ENCODE peak calls at places on chromosomes 7 and 10, in ten cellular contexts. Y is stimulated activated CD4-positive, alpha-beta T cell treated with anti-CD3 and anti-CD28 coated beads, Interleukin-2, amount 100 ng/mL, for 48 hours; W is tibial artery; I is GDM1; N is colonic mucosa; V is effector memory CD8-positive, alpha-beta T cell; J is transverse colon; X is GM23338; O is B cell; C is choroid plexus epithelial cell. U is an unnamed sample.

GRCh38 chr7:138773176-138773575 is 24.6 kb upstream of the TMEM213 start:
- DNase-seq in Y (no peak), W (no peak), I (no peak), N (no peak), V (no peak), J (no peak), X (no peak), O (no peak), C (no peak), U (no peak)

GRCh38 chr7:128758553-128758952 is 17.0 kb downstream of the OPN1SW start:
- DNase-seq in Y (no peak), W (no peak), I (no peak), N (no peak), V (no peak), J (no peak), X (no peak), O (no peak), C (no peak), U (no peak)

GRCh38 chr10:118513174-118513573 is 82.3 kb downstream of the PRLHR start:
- DNase-seq in Y (no peak), W (no peak), I (no peak), N (no peak), V (no peak), J (no peak), X (no peak), O (no peak), C (no peak), U (no peak)

GRCh38 chr10:50216894-50217293 is 34.4 kb downstream of the ASAH2 start:
- DNase-seq in Y (no peak), W (no peak), I (no peak), N (no peak), V (no peak), J (no peak), X (peak; percentile 69), O (no peak), C (peak; percentile 58), U (no peak)

GRCh38 chr7:44286618-44287487 is 38.5 kb downstream of the CAMK2B start:
- DNase-seq in Y (no peak), W (peak; percentile 54), I (no peak), N (no peak), V (no peak), J (peak; percentile 5), X (no peak), O (no peak), C (no peak), U (no peak)

GRCh38 chr7:142792129-142792528 is 21.4 kb downstream of the PRSS2 start:
- DNase-seq in Y (no peak), W (no peak), I (no peak), N (no peak), V (no peak), J (no peak), X (no peak), O (no peak), C (no peak), U (no peak)

GRCh38 chr7:55065511-55066229 is 46.9 kb downstream of the EGFR start:
- DNase-seq in Y (no peak), W (no peak), I (no peak), N (no peak), V (no peak), J (no peak), X (peak; percentile 56), O (no peak), C (peak; percentile 88), U (no peak)

GRCh38 chr7:155209478-155209864 is 88.2 kb upstream of the INSIG1 start:
- DNase-seq in Y (no peak), W (no peak), I (no peak), N (no peak), V (no peak), J (no peak), X (no peak), O (no peak), C (no peak), U (no peak)

GRCh38 chr7:48088559-48089414 is at the start of gene UPP1:
- DNase-seq in Y (peak; percentile 77), W (peak; percentile 96), I (peak; percentile 6), N (peak; percentile 96), V (peak; percentile 86), J (peak; percentile 97), X (peak; percentile 95), O (peak; percentile 86), C (peak; percentile 98), U (peak; percentile 81)

GRCh38 chr7:140121321-140121720 is 55.5 kb downstream of the KDM7A start:
- DNase-seq in Y (no peak), W (no peak), I (no peak), N (no peak), V (no peak), J (no peak), X (no peak), O (no peak), C (peak; percentile 14), U (no peak)

GRCh38 chr10:96764345-96764744 is 44.0 kb upstream of the PIK3AP1 start:
- DNase-seq in Y (no peak), W (no peak), I (peak; percentile 37), N (no peak), V (no peak), J (no peak), X (no peak), O (peak; percentile 47), C (no peak), U (no peak)

GRCh38 chr10:29105516-29106215 is 183.2 kb upstream of the LYZL1 start:
- DNase-seq in Y (no peak), W (no peak), I (no peak), N (no peak), V (no peak), J (no peak), X (no peak), O (no peak), C (peak; percentile 90), U (no peak)

GRCh38 chr10:103838851-103839512 is 16.4 kb downstream of the SH3PXD2A start:
- DNase-seq in Y (no peak), W (peak; percentile 65), I (no peak), N (peak; percentile 21), V (no peak), J (no peak), X (no peak), O (no peak), C (no peak), U (no peak)

GRCh38 chr10:95374597-95375209 is 83.9 kb upstream of the PDLIM1 start:
- DNase-seq in Y (peak; percentile 76), W (peak; percentile 88), I (peak; percentile 81), N (peak; percentile 83), V (peak; percentile 24), J (peak; percentile 82), X (peak; percentile 93), O (peak; percentile 41), C (peak; percentile 83), U (no peak)

GRCh38 chr7:77738871-77739270 is 42.6 kb downstream of the RSBN1L start:
- DNase-seq in Y (no peak), W (no peak), I (no peak), N (no peak), V (no peak), J (no peak), X (no peak), O (no peak), C (peak; percentile 65), U (no peak)

GRCh38 chr7:151595702-151596340 is 76.1 kb upstream of the RHEB start:
- DNase-seq in Y (no peak), W (no peak), I (no peak), N (no peak), V (no peak), J (no peak), X (no peak), O (no peak), C (no peak), U (no peak)

GRCh38 chr10:129965940-129966339 is 1.9 kb upstream of the EBF3 start:
- DNase-seq in Y (no peak), W (no peak), I (no peak), N (no peak), V (no peak), J (no peak), X (no peak), O (no peak), C (no peak), U (no peak)

GRCh38 chr7:66374141-66374540 is 169.0 kb downstream of the TPST1 start:
- DNase-seq in Y (no peak), W (no peak), I (no peak), N (no peak), V (no peak), J (no peak), X (no peak), O (no peak), C (peak; percentile 54), U (no peak)

GRCh38 chr7:45937862-45938261 is 16.8 kb upstream of the IGFBP3 start:
- DNase-seq in Y (no peak), W (no peak), I (no peak), N (no peak), V (no peak), J (no peak), X (no peak), O (no peak), C (no peak), U (no peak)

GRCh38 chr10:78937800-78938694 is 130.7 kb upstream of the ZMIZ1 start:
- DNase-seq in Y (no peak), W (no peak), I (no peak), N (no peak), V (no peak), J (no peak), X (peak; percentile 20), O (no peak), C (no peak), U (no peak)

GRCh38 chr7:98394377-98394836 is 6.5 kb downstream of the BAIAP2L1 start:
- DNase-seq in Y (no peak), W (no peak), I (no peak), N (no peak), V (no peak), J (no peak), X (no peak), O (no peak), C (peak; percentile 94), U (no peak)

GRCh38 chr10:102300289-102300843 is 55.0 kb downstream of the GBF1 start:
- DNase-seq in Y (no peak), W (no peak), I (no peak), N (no peak), V (no peak), J (no peak), X (no peak), O (no peak), C (peak; percentile 81), U (no peak)

GRCh38 chr7:99447943-99448342 is 9.2 kb downstream of the CPSF4 start:
- DNase-seq in Y (no peak), W (no peak), I (no peak), N (no peak), V (no peak), J (no peak), X (peak; percentile 30), O (no peak), C (no peak), U (no peak)

GRCh38 chr7:41122256-41122987 is 580.5 kb downstream of the INHBA start:
- DNase-seq in Y (no peak), W (no peak), I (no peak), N (no peak), V (no peak), J (no peak), X (no peak), O (no peak), C (no peak), U (no peak)

GRCh38 chr7:157615101-157615817 is 278.5 kb downstream of the DNAJB6 start:
- DNase-seq in Y (no peak), W (no peak), I (no peak), N (no peak), V (no peak), J (no peak), X (no peak), O (no peak), C (no peak), U (no peak)

GRCh38 chr10:16049050-16049449 is 188.7 kb upstream of the MINDY3 start:
- DNase-seq in Y (no peak), W (no peak), I (no peak), N (no peak), V (no peak), J (no peak), X (peak; percentile 18), O (no peak), C (no peak), U (no peak)

GRCh38 chr7:1664711-1665591 is 5.1 kb upstream of the ELFN1 start:
- DNase-seq in Y (peak; percentile 60), W (peak; percentile 67), I (peak; percentile 9), N (peak; percentile 50), V (peak; percentile 28), J (peak; percentile 39), X (peak; percentile 85), O (peak; percentile 92), C (peak; percentile 53), U (no peak)

GRCh38 chr10:124691448-124692435 is 52.4 kb downstream of the FAM53B start:
- DNase-seq in Y (no peak), W (no peak), I (no peak), N (no peak), V (no peak), J (no peak), X (no peak), O (no peak), C (no peak), U (no peak)

U was measured in esophagus squamous epithelium.